ENCODE peak calls at places on chromosomes 11 and 22, in seven cellular contexts. K, W, Z, T, H, F and X are unnamed samples.

GRCh38 chr11:12602421-12602820 is 71.8 kb upstream of the TEAD1 start:
- DNase-seq in K (no peak), W (peak; percentile 93), Z (no peak), T (no peak), H (no peak), F (no peak), X (peak; percentile 56)

GRCh38 chr11:100709233-100709999 is 22.3 kb downstream of the ARHGAP42 start:
- DNase-seq in K (no peak), W (peak; percentile 58), Z (no peak), T (no peak), H (peak; percentile 9), F (no peak), X (peak; percentile 30)

GRCh38 chr22:40452730-40453487 is 82.5 kb downstream of the SGSM3 start:
- DNase-seq in K (no peak), W (peak; percentile 61), Z (no peak), T (no peak), H (no peak), F (no peak), X (no peak)

GRCh38 chr22:44396021-44396726 is 83.4 kb upstream of the SHISAL1 start:
- DNase-seq in K (peak; percentile 46), W (no peak), Z (no peak), T (peak; percentile 6), H (no peak), F (peak; percentile 5), X (no peak)

GRCh38 chr22:43342347-43343261 is 568 bp downstream of the SCUBE1 start:
- DNase-seq in K (no peak), W (no peak), Z (no peak), T (no peak), H (no peak), F (no peak), X (no peak)

GRCh38 chr11:43567396-43567975 is 113.1 kb upstream of the HSD17B12 start:
- DNase-seq in K (no peak), W (peak; percentile 29), Z (no peak), T (no peak), H (no peak), F (no peak), X (peak; percentile 54)

GRCh38 chr11:8989411-8989810 is 14.4 kb downstream of the NRIP3 start:
- DNase-seq in K (no peak), W (peak; percentile 62), Z (no peak), T (no peak), H (no peak), F (no peak), X (peak; percentile 74)

GRCh38 chr11:1866226-1866625 is 13.3 kb downstream of the LSP1 start:
- DNase-seq in K (no peak), W (no peak), Z (no peak), T (no peak), H (no peak), F (no peak), X (no peak)

GRCh38 chr22:46058591-46059519 is 81.9 kb upstream of the WNT7B start:
- DNase-seq in K (peak; percentile 76), W (peak; percentile 56), Z (no peak), T (peak; percentile 37), H (no peak), F (peak; percentile 24), X (no peak)

GRCh38 chr22:46365166-46365624 is 29.7 kb downstream of the TRMU start:
- DNase-seq in K (no peak), W (no peak), Z (no peak), T (no peak), H (no peak), F (no peak), X (no peak)

GRCh38 chr11:74282863-74283484 is 28.5 kb downstream of the P4HA3 start:
- DNase-seq in K (no peak), W (no peak), Z (no peak), T (no peak), H (no peak), F (no peak), X (no peak)

GRCh38 chr22:46657996-46658947 is 38.1 kb downstream of the GRAMD4 start:
- DNase-seq in K (no peak), W (no peak), Z (no peak), T (no peak), H (no peak), F (no peak), X (no peak)

GRCh38 chr11:129652828-129653227 is 162.8 kb upstream of the TMEM45B start:
- DNase-seq in K (no peak), W (peak; percentile 81), Z (no peak), T (no peak), H (no peak), F (no peak), X (no peak)

GRCh38 chr22:50656122-50657070 is 16.2 kb upstream of the SHANK3 start:
- DNase-seq in K (no peak), W (peak; percentile 58), Z (no peak), T (no peak), H (no peak), F (peak; percentile 28), X (peak; percentile 55)
- H3K4me3 ChIP-seq in K (no peak overlapping the region), W (no peak overlapping the region), Z (no peak overlapping the region), T (no peak overlapping the region), H (no peak overlapping the region), F (no peak overlapping the region), X (no peak overlapping the region)

DNA sequence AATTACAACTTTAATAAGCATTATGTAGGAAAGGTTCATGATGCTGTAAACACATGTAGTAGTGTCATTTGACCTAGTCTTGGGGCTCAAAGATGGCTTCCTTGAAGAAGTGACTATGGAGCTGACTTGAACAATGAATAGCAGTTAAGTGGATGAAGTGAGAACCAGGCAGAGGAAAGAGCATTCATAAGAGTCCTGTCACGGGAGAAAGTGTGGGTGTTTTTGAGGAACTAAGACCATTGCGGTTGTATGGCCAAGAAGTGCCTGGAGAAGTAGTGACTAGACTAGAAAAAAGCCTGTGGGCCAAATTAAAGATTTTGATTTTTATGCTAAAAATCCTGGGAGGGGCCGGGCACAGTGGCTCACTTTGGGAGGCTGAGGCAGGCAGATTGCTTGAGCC is 7.2 kb upstream of the IL18BP start:
- DNase-seq in K (no peak), W (no peak), Z (no peak), T (no peak), H (peak; percentile 79), F (no peak), X (no peak)
- TF ChIP-seq CTCF in K (no peak), W (no peak), Z (no peak), T (no peak), H (no peak), F (no peak), X (no peak)

DNA sequence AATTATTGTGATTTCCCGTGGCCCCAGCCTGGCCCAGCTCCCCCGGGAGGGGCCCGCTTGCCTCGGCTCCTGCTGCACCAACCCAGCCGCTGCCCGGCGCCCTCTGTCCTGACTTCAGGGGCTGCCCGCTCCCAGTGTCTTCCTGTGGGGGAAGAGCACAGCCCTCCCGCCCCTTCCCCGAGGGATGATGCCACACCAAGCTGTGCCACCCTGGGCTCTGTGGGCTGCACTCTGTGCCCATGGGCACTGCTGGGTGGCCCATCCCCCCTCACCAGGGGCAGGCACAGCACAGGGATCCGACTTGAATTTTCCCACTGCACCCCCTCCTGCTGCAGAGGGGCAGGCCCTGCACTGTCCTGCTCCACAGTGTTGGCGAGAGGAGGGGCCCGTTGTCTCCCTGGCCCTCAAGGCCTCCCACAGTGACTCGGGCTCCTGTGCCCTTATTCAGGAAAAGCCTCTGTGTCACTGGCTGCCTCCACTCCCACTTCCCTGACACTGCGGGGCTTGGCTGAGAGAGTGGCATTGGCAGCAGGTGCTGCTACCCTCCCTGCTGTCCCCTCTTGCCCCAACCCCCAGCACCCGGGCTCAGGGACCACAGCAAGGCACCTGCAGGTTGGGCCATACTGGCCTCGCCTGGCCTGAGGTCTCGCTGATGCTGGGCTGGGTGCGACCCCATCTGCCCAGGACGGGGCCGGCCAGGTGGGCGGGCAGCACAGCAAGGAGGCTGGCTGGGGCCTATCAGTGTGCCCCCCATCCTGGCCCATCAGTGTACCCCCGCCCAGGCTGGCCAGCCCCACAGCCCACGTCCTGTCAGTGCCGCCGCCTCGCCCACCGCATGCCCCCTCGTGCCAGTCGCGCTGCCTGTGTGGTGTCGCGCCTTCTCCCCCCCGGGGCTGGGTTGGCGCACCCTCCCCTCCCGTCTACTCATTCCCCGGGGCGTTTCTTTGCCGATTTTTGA is 3.3 kb upstream of the ANKRD13D start:
- DNase-seq in K (no peak), W (no peak), Z (no peak), T (no peak), H (no peak), F (no peak), X (no peak)
- H3K4me3 ChIP-seq in K (no peak overlapping the region), W (no peak overlapping the region), Z (no peak overlapping the region), T (no peak overlapping the region), H (no peak overlapping the region), F (no peak overlapping the region), X (no peak overlapping the region)

DNA sequence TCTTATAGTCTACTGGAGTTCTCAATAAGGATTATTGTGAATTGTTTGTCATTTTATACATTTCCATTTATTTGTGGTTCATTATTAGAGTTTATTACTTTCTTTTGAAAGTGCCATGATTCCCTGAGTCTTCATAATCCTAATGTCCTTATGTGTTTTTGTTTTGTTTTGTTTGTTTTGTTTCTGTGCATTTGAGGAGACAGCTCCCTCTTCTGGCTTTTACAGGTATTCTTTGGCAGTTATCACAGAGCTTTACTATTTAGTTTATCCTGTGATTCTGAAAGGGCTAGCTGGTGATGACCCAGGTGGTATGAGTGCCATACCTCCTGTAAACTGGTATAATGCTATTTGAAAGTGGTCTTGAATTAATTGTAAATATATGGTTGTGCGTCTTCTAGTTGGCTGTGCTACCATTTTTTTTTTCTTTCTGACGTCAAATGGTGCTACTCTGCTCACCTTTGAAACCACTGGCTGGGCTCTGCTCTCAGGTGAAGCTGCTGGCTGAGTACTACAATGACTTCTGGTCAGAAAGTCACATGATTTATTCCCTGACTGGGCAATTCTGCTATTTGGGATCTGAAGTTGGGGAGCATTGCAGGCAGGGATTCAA is 751.2 kb downstream of the JRKL start:
- DNase-seq in K (no peak), W (no peak), Z (no peak), T (no peak), H (no peak), F (no peak), X (no peak)
- TF ChIP-seq CTCF in K (no peak), W (peak; percentile 35), Z (no peak), T (no peak), H (peak; percentile 67), F (no peak), X (no peak)

GRCh38 chr11:7904910-7905309 is 26.2 kb downstream of the OR10A6 start:
- DNase-seq in K (no peak), W (peak; percentile 41), Z (no peak), T (no peak), H (no peak), F (no peak), X (peak; percentile 70)

GRCh38 chr11:7906481-7906880 is 24.6 kb downstream of the OR10A6 start:
- DNase-seq in K (no peak), W (no peak), Z (no peak), T (no peak), H (no peak), F (no peak), X (no peak)

GRCh38 chr11:7905549-7905948 is 25.5 kb downstream of the OR10A6 start:
- DNase-seq in K (no peak), W (no peak), Z (no peak), T (no peak), H (no peak), F (no peak), X (no peak)

GRCh38 chr11:7907121-7907520 is 23.9 kb downstream of the OR10A6 start:
- DNase-seq in K (no peak), W (peak; percentile 64), Z (no peak), T (no peak), H (no peak), F (no peak), X (peak; percentile 82)

GRCh38 chr11:7905961-7906429 is 25.1 kb downstream of the OR10A6 start:
- DNase-seq in K (no peak), W (no peak), Z (no peak), T (no peak), H (no peak), F (no peak), X (no peak)
- H3K4me3 ChIP-seq in K (no peak overlapping the region), W (no peak overlapping the region), Z (peak overlapping the region; percentile 42), T (no peak overlapping the region), H (no peak overlapping the region), F (no peak overlapping the region), X (no peak overlapping the region)

GRCh38 chr11:111605681-111606080 is 3.4 kb downstream of the SIK2 start:
- DNase-seq in K (no peak), W (no peak), Z (no peak), T (no peak), H (no peak), F (no peak), X (no peak)
- TF ChIP-seq CTCF in K (no peak), W (no peak), Z (no peak), T (no peak), H (no peak), F (no peak), X (no peak)